ENCODE peak calls at places on chromosomes 12 and 14, in six cellular contexts. R, O, F, H, V and C are unnamed samples.

GRCh38 chr14:32805979-32806378 is 132.7 kb upstream of the NPAS3 start:
- DNase-seq in V (no peak), H (no peak), F (no peak), O (no peak), R (no peak), C (no peak)

GRCh38 chr14:76277586-76278130 is 98.3 kb upstream of the ESRRB start:
- DNase-seq in H (no peak), F (no peak), V (no peak), R (no peak), O (no peak), C (no peak)

GRCh38 chr14:74506408-74506807 is 12.8 kb downstream of the ISCA2 start:
- DNase-seq in V (no peak), H (peak), R (no peak), F (no peak), O (no peak), C (no peak)

GRCh38 chr12:49792976-49793580 is 35.1 kb downstream of the NCKAP5L start:
- DNase-seq in R (no peak), F (no peak), H (no peak), O (no peak), V (no peak), C (no peak)

GRCh38 chr12:120399531-120399930 is 30.6 kb upstream of the MSI1 start:
- DNase-seq in R (peak), F (no peak), O (no peak), H (no peak), V (peak), C (no peak)

GRCh38 chr14:38866461-38866860 is 236.6 kb downstream of the SEC23A start:
- DNase-seq in F (no peak), R (no peak), O (no peak), H (no peak), V (no peak), C (no peak)

GRCh38 chr14:26589998-26590397 is 7.8 kb downstream of the NOVA1 start:
- DNase-seq in V (no peak), H (no peak), F (no peak), O (no peak), R (no peak), C (no peak)

GRCh38 chr14:106067935-106068334 is 541.6 kb downstream of the TMEM121 start:
- DNase-seq in V (no peak), R (no peak), F (no peak), H (no peak), O (no peak), C (no peak)

GRCh38 chr12:117119592-117120198 is 20.5 kb upstream of the TESC start:
- DNase-seq in O (peak), F (no peak), R (no peak), V (no peak), H (no peak), C (peak)

GRCh38 chr12:107818984-107819383 is 44.5 kb downstream of the ASCL4 start:
- DNase-seq in R (peak), H (no peak), V (peak), F (no peak), O (no peak), C (no peak)

GRCh38 chr12:90905691-90906370 is 49.1 kb downstream of the CCER1 start:
- DNase-seq in R (peak), O (no peak), V (peak), F (no peak), H (no peak), C (no peak)

GRCh38 chr14:60884134-60884533 is 96.7 kb downstream of the TRMT5 start:
- DNase-seq in H (no peak), F (no peak), R (no peak), O (no peak), V (no peak), C (no peak)

GRCh38 chr12:44385964-44386363 is 490.2 kb downstream of the NELL2 start:
- DNase-seq in R (no peak), O (no peak), F (no peak), H (no peak), V (no peak), C (no peak)

GRCh38 chr12:27940756-27941402 is 31.7 kb downstream of the PTHLH start:
- DNase-seq in F (peak), V (peak), O (peak), R (peak), H (peak), C (peak)

GRCh38 chr12:1591029-1591428 is 3.4 kb downstream of the FBXL14 start:
- DNase-seq in F (no peak), O (no peak), R (peak), V (peak), H (no peak), C (no peak)
- TF ChIP-seq CTCF in F (no peak), O (no peak), R (peak), V (no peak), H (no peak), C (no peak)

GRCh38 chr12:76495556-76495955 is 64.0 kb downstream of the OSBPL8 start:
- DNase-seq in R (peak), H (no peak), F (no peak), O (no peak), V (peak), C (no peak)
- H3K4me3 ChIP-seq in R (no peak), H (no peak), F (no peak), O (no peak), V (no peak), C (no peak)

DNA sequence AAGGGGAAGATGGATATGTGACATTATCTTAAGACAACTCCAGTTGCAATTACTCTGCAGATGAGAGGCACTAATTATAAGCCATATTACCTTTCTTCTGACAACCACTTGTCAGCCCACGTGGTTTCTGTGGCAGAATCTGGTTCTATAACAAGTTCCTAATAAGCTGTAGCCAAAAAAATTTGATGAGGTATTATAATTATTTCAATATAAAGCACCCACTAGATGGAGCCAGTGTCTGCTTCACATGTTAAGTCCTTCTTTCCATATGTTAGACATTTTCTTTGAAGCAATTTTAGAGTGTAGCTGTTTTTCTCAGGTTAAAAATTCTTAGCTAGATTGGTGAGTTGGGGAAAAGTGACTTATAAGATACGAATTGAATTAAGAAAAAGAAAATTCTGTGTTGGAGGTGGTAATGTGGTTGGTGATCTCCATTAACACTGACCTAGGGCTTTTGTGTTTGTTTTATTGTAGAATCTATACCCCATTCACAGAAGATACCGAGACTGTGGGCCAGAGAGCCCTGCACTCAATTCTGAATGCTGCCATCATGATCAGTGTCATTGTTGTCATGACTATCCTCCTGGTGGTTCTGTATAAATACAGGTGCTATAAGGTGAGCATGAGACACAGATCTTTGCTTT is 36.9 kb downstream of the PSEN1 start:
- DNase-seq in V (peak), H (no peak), F (no peak), O (peak), R (peak), C (peak)
- TF ChIP-seq CTCF in V (peak), H (peak), F (peak), O (no peak), R (peak), C (peak)

DNA sequence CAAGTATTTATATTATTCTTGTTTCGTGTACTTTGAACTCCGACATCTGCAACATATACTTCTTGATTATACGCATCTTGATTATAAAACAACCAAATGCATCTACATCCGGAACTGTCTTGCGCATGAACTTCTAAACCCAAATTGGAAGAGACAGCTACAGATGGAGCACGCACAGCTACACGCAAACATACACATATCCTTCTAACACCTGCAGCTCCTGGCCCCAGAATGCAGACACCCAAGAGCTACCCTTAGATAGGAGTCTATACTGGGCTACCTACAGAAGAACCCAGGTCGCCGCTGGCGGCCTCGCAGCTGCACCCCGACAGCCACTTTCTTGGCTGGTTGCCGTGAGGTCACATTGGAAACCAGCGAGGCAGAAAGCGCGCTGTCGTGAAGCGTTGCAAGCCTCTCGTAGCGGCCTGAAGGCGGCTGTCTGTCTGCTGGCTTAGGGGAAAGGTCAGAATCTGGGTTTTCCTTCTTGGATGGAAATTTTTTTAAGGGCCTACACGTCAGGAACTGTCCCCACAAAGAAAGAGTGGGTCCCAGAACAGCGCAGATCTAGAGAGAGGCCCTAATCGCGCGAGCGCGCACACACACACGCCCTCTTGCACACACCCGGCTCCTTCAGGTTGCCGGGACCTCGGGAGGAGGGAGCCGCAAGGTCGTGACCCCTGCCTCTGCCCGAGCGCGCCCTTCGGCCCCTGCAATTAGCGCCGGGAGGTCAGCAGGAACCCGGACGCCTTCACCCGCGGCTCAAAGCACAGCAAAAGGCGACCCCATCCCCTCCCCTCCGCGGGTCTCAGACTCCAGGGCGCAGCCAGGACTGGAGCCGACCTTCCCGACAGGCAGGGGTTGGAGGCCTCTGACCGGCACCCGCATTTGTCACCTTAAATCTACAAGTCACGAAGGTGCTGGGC is 17.0 kb downstream of the TBX3 start:
- DNase-seq in F (no peak), O (peak), R (no peak), H (no peak), V (no peak), C (peak)
- H3K4me3 ChIP-seq in F (no peak), O (peak), R (no peak), H (no peak), V (no peak), C (peak)

GRCh38 chr12:54021432-54022013 is 6.7 kb upstream of the HOXC6 start:
- DNase-seq in V (no peak), H (no peak), O (peak), F (no peak), R (peak), C (peak)
- TF ChIP-seq CTCF in V (no peak), H (no peak), O (peak), F (no peak), R (peak), C (peak)

DNA sequence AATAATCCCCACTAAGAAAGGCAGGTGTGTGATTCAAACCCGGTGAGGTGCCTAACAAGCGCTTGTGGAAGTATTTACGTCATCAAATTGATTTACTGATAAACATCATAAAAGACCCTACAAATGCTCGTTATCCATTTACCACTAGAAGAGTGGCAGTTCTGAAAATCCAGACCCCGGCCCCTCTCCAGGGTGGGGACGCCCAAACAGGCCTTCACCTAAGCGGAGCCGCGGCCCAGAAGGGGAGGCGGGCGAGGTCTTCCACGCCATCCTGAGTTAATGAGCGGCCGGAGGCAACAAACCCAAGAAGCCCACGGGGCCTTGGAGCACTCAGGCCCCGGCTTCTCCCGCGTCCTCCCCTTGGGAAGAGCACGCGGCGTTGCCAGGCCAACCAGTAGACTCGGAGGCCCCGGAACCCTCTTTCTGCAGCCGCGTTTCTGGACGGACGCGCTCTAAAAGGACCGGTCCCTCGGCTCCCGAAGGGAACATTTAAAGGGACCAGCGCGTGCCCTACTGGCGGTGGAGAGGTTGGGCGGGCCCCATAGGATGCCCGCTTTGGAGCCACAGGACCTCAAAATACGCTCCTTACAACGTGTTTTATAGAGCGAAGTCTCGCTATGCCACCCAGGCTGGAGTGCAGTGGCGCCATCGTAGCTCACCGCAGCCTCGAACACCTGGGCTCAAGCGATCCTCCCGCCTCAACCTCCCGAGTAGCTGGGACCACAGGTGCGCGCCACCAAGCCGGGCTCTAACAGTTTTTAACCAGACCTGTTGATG is 3.5 kb downstream of the PTPN21 start:
- DNase-seq in R (peak), V (peak), F (peak), O (peak), H (peak), C (peak)
- H3K4me3 ChIP-seq in R (peak), V (peak), F (peak), O (peak), H (peak), C (peak)

GRCh38 chr14:53881161-53881846 is 75.3 kb downstream of the BMP4 start:
- DNase-seq in F (no peak), O (no peak), R (no peak), V (peak), H (no peak), C (no peak)

GRCh38 chr14:53881921-53882320 is 74.7 kb downstream of the BMP4 start:
- DNase-seq in F (no peak), V (no peak), O (no peak), R (no peak), H (no peak), C (no peak)

GRCh38 chr14:53879022-53879686 is 77.5 kb downstream of the BMP4 start:
- DNase-seq in H (no peak), F (no peak), V (no peak), R (no peak), O (no peak), C (no peak)

GRCh38 chr14:53879747-53880146 is 76.9 kb downstream of the BMP4 start:
- DNase-seq in O (no peak), V (no peak), H (no peak), F (no peak), R (no peak), C (no peak)

GRCh38 chr14:53880761-53881160 is 75.9 kb downstream of the BMP4 start:
- DNase-seq in R (no peak), F (no peak), V (no peak), H (no peak), O (no peak), C (no peak)
- TF ChIP-seq CTCF in R (no peak), F (no peak), V (no peak), H (no peak), O (no peak), C (no peak)